ENCODE peak calls at places on chromosomes 12 and 14, in eight cellular contexts. S is nephron progenitor cell; Z is cardiac fibroblast; P is foreskin fibroblast; O is neural crest cell; G is MCF 10A; T is endothelial cell of umbilical vein; V is CD8-positive, alpha-beta T cell. I is an unnamed sample.
A peak's percentile ranks its signal among the peaks of the same experiment; 100 is the strongest.

GRCh38 chr12:47080725-47081502 is 1.2 kb upstream of the AMIGO2 start:
- DNase-seq in T (peak; percentile 88), P (no peak), S (peak; percentile 45), G (peak; percentile 89), Z (peak; percentile 76), O (no peak), V (no peak), I (peak; percentile 36)

GRCh38 chr12:45674583-45674982 is 54.9 kb upstream of the ARID2 start:
- DNase-seq in S (no peak), V (no peak), O (no peak), P (peak; percentile 87), Z (peak; percentile 96), G (peak; percentile 92), T (peak; percentile 74), I (no peak)

GRCh38 chr12:53378222-53378621 is 1.8 kb upstream of the SP1 start:
- DNase-seq in S (no peak), O (no peak), V (no peak), G (no peak), T (no peak), P (no peak), Z (no peak), I (no peak)

GRCh38 chr12:10361084-10361483 is 28.8 kb downstream of the KLRK1 start:
- DNase-seq in S (no peak), P (no peak), G (peak; percentile 61), Z (no peak), T (no peak), V (no peak), O (no peak), I (no peak)

GRCh38 chr12:131912526-131913274 is 16.4 kb upstream of the PUS1 start:
- DNase-seq in G (peak; percentile 90), P (peak; percentile 83), O (no peak), Z (peak; percentile 79), V (no peak), T (peak; percentile 85), S (no peak), I (no peak)

GRCh38 chr14:99564256-99564902 is 39.6 kb downstream of the CCDC85C start:
- DNase-seq in P (peak; percentile 50), S (no peak), Z (peak; percentile 76), V (no peak), O (no peak), T (peak; percentile 78), G (peak; percentile 63), I (no peak)

GRCh38 chr12:98002887-98003493 is 512.4 kb upstream of the TMPO start:
- DNase-seq in O (peak; percentile 62), Z (peak; percentile 28), P (no peak), S (peak; percentile 66), V (no peak), G (peak; percentile 59), T (peak; percentile 31), I (no peak)

GRCh38 chr14:83816755-83817154 is 1713.2 kb upstream of the FLRT2 start:
- DNase-seq in T (peak; percentile 87), P (no peak), G (no peak), S (peak; percentile 12), Z (no peak), V (no peak), O (no peak), I (no peak)

GRCh38 chr12:56863789-56864188 is 70.4 kb downstream of the SDR9C7 start:
- DNase-seq in V (no peak), Z (no peak), G (no peak), O (no peak), T (no peak), P (no peak), S (no peak), I (no peak)

GRCh38 chr12:103680591-103681065 is 93.6 kb downstream of the STAB2 start:
- DNase-seq in V (no peak), G (no peak), P (no peak), Z (no peak), T (no peak), S (no peak), O (no peak), I (no peak)

GRCh38 chr12:122471324-122472226 is 29.2 kb downstream of the ZCCHC8 start:
- DNase-seq in Z (peak; percentile 89), G (peak; percentile 81), V (no peak), S (no peak), O (no peak), P (peak; percentile 55), T (peak; percentile 80), I (no peak)

GRCh38 chr14:36655571-36655962 is 6.1 kb upstream of the PAX9 start:
- DNase-seq in S (peak; percentile 30), V (no peak), O (no peak), G (no peak), Z (no peak), P (no peak), T (no peak), I (no peak)

GRCh38 chr14:36656769-36657408 is 4.8 kb upstream of the PAX9 start:
- DNase-seq in V (no peak), Z (no peak), P (no peak), O (no peak), G (no peak), S (no peak), T (no peak), I (no peak)

GRCh38 chr14:36657409-36658090 is 4.1 kb upstream of the PAX9 start:
- DNase-seq in V (no peak), T (no peak), S (peak; percentile 54), O (no peak), G (no peak), P (no peak), Z (no peak), I (no peak)

GRCh38 chr14:36655054-36655381 is 6.6 kb upstream of the PAX9 start:
- DNase-seq in O (no peak), G (no peak), V (no peak), Z (no peak), P (no peak), T (no peak), S (peak; percentile 32), I (no peak)

DNA sequence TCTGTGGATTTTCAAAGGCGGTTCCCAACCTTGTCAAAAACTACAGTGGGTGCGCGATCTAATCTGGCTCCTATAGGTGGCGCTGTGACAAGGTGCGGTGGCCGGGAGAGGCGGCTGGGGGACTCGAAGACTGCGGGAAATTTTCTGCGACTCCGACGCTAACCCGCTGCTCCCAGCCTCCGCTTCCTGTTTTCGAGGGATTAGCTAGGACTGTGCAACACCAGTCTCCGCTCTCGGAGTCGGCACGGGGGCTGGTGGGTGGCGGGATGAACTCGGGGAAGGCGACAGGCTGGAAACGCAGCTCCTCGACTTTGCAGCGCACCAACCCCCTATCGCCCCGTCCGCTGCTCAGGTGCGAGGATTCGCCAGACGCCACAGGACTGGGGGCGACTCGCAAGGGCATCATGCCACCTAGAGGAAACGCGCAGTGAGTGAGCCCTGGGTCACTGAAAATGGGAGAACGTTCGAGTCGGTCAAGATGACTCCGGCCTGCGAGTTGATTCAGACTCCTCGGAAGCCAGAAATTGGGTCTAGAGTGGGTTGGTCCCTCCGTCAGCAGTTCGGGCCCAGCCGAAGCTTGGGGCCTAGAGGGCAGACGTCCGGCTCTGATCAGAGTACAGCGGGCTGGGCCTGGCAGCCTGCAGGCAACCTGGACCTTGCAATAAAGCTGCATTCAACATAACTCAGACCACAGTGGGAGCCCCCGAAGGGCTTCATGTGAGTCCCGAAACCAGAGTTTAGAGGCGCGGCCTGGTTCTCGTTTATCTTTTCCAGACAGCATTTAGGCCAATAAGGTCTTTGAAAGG is 5.5 kb upstream of the PAX9 start:
- DNase-seq in T (no peak), V (no peak), O (peak; percentile 66), S (peak; percentile 84), P (no peak), G (no peak), Z (no peak), I (no peak)
- TF ChIP-seq CTCF in T (peak; percentile 54), V (no peak), O (peak; percentile 78), S (peak; percentile 86), P (no peak), G (peak; percentile 21), Z (peak; percentile 41), I (no peak)

DNA sequence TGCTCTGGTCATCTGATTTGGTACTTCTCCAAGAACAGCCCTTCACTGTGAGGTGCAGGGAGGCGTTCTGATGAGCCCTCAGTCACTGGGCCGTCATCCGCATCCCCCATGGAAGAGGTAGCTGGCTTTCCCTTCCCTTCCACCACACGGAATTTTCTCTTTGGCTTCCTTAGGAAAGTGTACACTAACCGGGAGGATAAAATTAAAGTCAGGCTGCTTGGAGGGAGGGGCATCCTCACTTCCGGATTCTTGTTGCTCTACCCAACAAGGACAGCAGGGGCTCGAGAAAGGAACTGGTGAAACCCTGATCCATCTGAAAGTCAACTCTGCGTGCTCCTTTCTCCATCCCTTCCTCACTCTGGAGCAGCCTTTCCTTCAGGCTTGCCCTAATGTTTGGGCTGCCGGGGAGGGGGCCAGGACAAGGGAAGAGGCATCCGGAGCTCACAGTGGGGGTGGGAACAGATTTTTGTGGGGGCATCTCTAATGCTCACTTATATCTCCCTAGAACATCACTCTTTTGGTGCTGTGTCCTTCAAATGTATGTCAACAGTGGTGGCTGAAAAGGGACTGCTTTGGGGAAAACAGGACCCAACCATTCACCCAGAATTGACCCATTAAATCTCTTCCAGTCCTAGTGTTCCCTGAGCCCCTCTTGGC is 101.4 kb upstream of the FKBP4 start:
- DNase-seq in P (no peak), O (no peak), G (no peak), V (no peak), Z (no peak), T (no peak), S (no peak), I (no peak)
- TF ChIP-seq CTCF in P (no peak), O (peak; percentile 30), G (no peak), V (peak; percentile 17), Z (no peak), T (no peak), S (no peak), I (no peak)

GRCh38 chr12:79121486-79121885 is 256.9 kb downstream of the SYT1 start:
- DNase-seq in Z (peak; percentile 9), P (no peak), V (no peak), S (no peak), O (no peak), T (peak; percentile 3), G (peak; percentile 34), I (no peak)
- TF ChIP-seq CTCF in Z (peak; percentile 32), P (peak; percentile 35), V (no peak), S (peak; percentile 34), O (peak; percentile 48), T (peak; percentile 32), G (peak; percentile 25), I (no peak)

GRCh38 chr14:52934762-52935161 is 16.1 kb downstream of the FERMT2 start:
- DNase-seq in P (no peak), S (no peak), Z (no peak), G (no peak), V (no peak), O (no peak), T (no peak), I (no peak)

GRCh38 chr14:52926994-52927393 is 23.9 kb downstream of the FERMT2 start:
- DNase-seq in S (no peak), G (peak; percentile 38), P (peak; percentile 21), O (no peak), T (peak; percentile 31), Z (peak; percentile 79), V (no peak), I (no peak)

GRCh38 chr14:52923902-52924575 is 26.8 kb downstream of the FERMT2 start:
- DNase-seq in Z (no peak), O (no peak), T (no peak), P (no peak), G (no peak), V (no peak), S (no peak), I (no peak)

DNA sequence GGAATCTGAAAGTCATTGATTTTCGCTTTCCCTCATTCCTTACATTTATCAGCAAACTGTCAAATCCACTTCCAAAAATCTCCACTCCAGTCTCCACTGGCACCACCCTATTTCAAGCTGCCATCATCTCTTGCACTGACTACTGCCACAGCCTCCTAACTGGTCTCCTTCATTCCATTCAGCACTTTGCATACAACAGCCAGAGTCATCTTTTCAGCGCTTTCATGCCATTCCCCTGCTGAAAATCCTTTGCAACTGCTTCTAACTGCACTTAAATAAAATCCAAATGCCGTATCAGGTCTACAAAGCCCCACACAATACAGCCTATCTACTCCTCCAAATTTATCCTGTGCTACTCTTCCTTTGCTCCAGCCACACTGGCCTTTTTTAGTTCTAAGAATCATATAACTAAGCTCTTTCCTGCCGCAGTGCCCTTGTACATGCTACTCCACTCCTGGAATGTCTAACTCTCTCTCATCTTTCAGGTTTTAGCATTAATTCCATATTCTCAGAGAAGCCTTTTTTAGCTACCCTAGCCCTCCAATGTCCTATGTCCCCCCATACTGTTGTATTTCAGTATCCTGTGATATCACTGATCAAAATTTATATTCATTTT is 21.6 kb downstream of the FERMT2 start:
- DNase-seq in G (no peak), P (no peak), S (no peak), V (no peak), T (no peak), Z (no peak), O (no peak), I (no peak)
- TF ChIP-seq CTCF in G (no peak), P (no peak), S (no peak), V (no peak), T (no peak), Z (no peak), O (no peak), I (no peak)